ENCODE peak calls at places on chromosomes 3 and 15, in six cellular contexts. J, Q, H, X, W and O are unnamed samples.

GRCh38 chr3:52292247-52293065 is 4.8 kb downstream of the GLYCTK start:
- DNase-seq in W (no peak), X (no peak), J (no peak), H (no peak), Q (no peak), O (no peak)

GRCh38 chr15:79310612-79310984 is 314 bp upstream of the TMED3 start:
- DNase-seq in H (no peak), W (peak), J (peak), Q (no peak), X (no peak), O (peak)

GRCh38 chr3:132265008-132265407 is 52.2 kb upstream of the ACP3 start:
- DNase-seq in X (no peak), Q (no peak), H (no peak), J (no peak), W (no peak), O (no peak)

GRCh38 chr3:127304121-127304744 is 16.4 kb upstream of the PRR20G start:
- DNase-seq in H (no peak), J (peak), W (no peak), X (no peak), Q (no peak), O (no peak)

GRCh38 chr3:7977245-7978103 is 524.1 kb upstream of the LMCD1 start:
- DNase-seq in X (no peak), Q (no peak), J (no peak), H (no peak), W (peak), O (peak)

GRCh38 chr15:52349062-52349700 is 53.6 kb upstream of the MYO5C start:
- DNase-seq in Q (no peak), H (no peak), J (no peak), X (no peak), W (no peak), O (peak)

GRCh38 chr15:95247068-95247984 is 1016.0 kb downstream of the MCTP2 start:
- DNase-seq in J (no peak), X (no peak), H (peak), W (peak), Q (no peak), O (peak)

GRCh38 chr3:71438004-71438685 is 145.4 kb downstream of the FOXP1 start:
- DNase-seq in W (no peak), H (peak), Q (no peak), J (no peak), X (no peak), O (no peak)

GRCh38 chr3:45272828-45273470 is 46.9 kb upstream of the TMEM158 start:
- DNase-seq in Q (no peak), X (no peak), J (no peak), H (no peak), W (no peak), O (no peak)

GRCh38 chr15:65033659-65034269 is 4.3 kb upstream of the MTFMT start:
- DNase-seq in H (peak), Q (no peak), X (no peak), W (peak), J (peak), O (peak)

GRCh38 chr15:63446260-63446659 is 58.1 kb upstream of the USP3 start:
- DNase-seq in Q (no peak), J (no peak), W (no peak), X (no peak), H (no peak), O (no peak)

GRCh38 chr15:59616390-59616789 is 4.8 kb downstream of the GCNT3 start:
- DNase-seq in J (peak), H (no peak), X (no peak), W (no peak), Q (no peak), O (no peak)

GRCh38 chr15:91886878-91887277 is 33.4 kb downstream of the SLCO3A1 start:
- DNase-seq in W (no peak), Q (no peak), H (no peak), J (no peak), X (no peak), O (no peak)

GRCh38 chr3:27219127-27219860 is 149.9 kb downstream of the NEK10 start:
- DNase-seq in Q (no peak), X (no peak), H (peak), J (no peak), W (no peak), O (no peak)

GRCh38 chr3:175153595-175153994 is 294.5 kb downstream of the NAALADL2 start:
- DNase-seq in H (no peak), W (no peak), J (peak), Q (no peak), X (no peak), O (no peak)

GRCh38 chr3:64900220-64900619 is 212.4 kb upstream of the ADAMTS9 start:
- DNase-seq in W (no peak), Q (no peak), H (no peak), X (no peak), J (no peak), O (no peak)

GRCh38 chr3:135895734-135896121 is 69.8 kb upstream of the PPP2R3A start:
- DNase-seq in H (no peak), J (no peak), Q (no peak), X (no peak), W (peak), O (no peak)

GRCh38 chr3:133169669-133170068 is 131.5 kb downstream of the TMEM108 start:
- DNase-seq in W (no peak), X (no peak), Q (no peak), H (no peak), J (no peak), O (no peak)

GRCh38 chr3:99960941-99961340 is 143.3 kb downstream of the CMSS1 start:
- DNase-seq in H (peak), X (no peak), W (peak), Q (no peak), J (no peak), O (no peak)

GRCh38 chr3:156548041-156548687 is 6.8 kb downstream of the SSR3 start:
- DNase-seq in X (no peak), H (no peak), W (no peak), J (no peak), Q (no peak), O (no peak)

GRCh38 chr15:86690566-86690965 is 610.9 kb downstream of the AGBL1 start:
- DNase-seq in H (no peak), J (peak), W (no peak), Q (no peak), X (no peak), O (no peak)

GRCh38 chr15:77546870-77547269 is 85.8 kb downstream of the LINGO1 start:
- DNase-seq in J (no peak), X (no peak), Q (no peak), W (no peak), H (no peak), O (no peak)

GRCh38 chr3:59957150-59957549 is 907.3 kb upstream of the CFAP20DC start:
- DNase-seq in H (no peak), X (no peak), J (no peak), W (no peak), Q (no peak), O (no peak)

GRCh38 chr3:146640955-146641867 is 36.1 kb upstream of the PLSCR5 start:
- DNase-seq in Q (no peak), J (peak), H (peak), X (peak), W (peak), O (peak)

DNA sequence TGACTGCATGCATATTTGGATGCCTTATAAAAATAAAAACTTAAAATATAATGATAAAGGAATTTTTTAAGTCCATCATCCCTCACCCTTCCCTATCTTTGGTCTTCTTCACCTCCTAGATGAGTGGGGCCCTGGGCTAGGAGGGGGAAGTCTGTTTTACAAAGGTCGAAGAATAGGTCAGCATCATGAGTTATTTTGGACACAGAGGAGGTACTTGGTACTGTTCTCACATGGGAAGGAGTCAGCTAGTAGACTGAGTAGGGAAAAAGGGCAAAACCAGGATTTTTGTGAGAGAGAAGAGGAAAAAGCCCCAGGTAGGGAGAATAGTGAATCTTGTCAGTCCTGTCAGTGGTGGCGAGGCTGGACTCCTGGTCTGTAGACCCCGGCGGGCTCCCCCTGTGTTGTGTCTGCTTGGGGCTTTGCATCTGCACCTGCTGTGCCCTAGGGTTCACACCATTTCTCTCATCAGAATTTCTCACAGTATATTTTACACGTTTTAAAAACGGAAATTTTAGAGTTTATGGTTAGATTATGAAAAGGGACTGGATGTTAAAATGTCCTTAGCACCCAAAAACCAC is 17.2 kb downstream of the GCSAM start:
- DNase-seq in Q (no peak), J (no peak), X (no peak), W (no peak), H (no peak), O (no peak)
- H3K4me3 ChIP-seq in Q (no peak), J (no peak), X (no peak), W (no peak), H (no peak), O (no peak)

GRCh38 chr3:194852836-194853508 is 167.3 kb downstream of the FAM43A start:
- DNase-seq in J (no peak), X (no peak), W (no peak), Q (peak), H (no peak), O (no peak)

GRCh38 chr3:194854290-194855024 is 168.8 kb downstream of the FAM43A start:
- DNase-seq in Q (no peak), H (no peak), X (no peak), W (no peak), J (no peak), O (no peak)

GRCh38 chr3:194857459-194858113 is 171.9 kb downstream of the FAM43A start:
- DNase-seq in J (no peak), X (no peak), H (no peak), Q (no peak), W (peak), O (no peak)

GRCh38 chr3:194856296-194856695 is 170.6 kb downstream of the FAM43A start:
- DNase-seq in Q (peak), H (no peak), J (no peak), W (no peak), X (no peak), O (no peak)

GRCh38 chr3:194855025-194855391 is 169.3 kb downstream of the FAM43A start:
- DNase-seq in H (no peak), X (no peak), W (no peak), J (no peak), Q (no peak), O (no peak)
- H3K27ac ChIP-seq in H (no peak), X (no peak), W (no peak), J (no peak), Q (no peak), O (no peak)

DNA sequence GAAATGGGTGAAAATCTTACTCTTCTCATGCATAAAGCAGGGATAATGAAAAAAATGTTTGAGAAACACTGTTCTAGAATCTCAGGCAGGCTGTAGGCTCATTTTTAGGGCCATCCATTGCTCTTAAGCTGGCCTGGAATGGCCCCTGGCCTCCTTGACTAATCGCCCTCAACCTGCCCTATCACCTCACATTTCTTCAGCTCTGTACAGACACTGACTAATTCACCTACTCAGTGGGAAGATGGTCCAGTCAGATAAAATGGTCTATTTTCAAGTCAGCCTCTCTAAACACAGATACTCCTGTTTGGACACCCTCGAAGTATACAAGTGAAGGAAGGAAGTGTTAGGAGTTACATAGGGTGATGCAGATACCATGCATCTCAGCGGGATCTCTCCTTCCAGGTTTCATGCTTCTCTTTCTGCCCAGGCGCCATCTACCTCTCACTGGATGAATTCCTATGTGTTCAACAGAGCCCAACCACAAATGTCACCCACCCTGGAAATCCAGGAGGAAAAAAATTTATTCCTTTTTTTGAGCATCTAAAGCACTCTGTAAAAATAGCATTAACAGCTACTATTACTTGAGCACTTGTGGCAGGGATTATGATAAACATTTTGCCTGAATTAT is 12.1 kb downstream of the FMN1 start:
- DNase-seq in H (no peak), J (peak), Q (no peak), X (no peak), W (no peak), O (no peak)
- TF ChIP-seq CTCF in H (no peak), J (peak), Q (no peak), X (no peak), W (no peak), O (peak)

GRCh38 chr15:88911766-88912118 is 1.4 kb downstream of the MFGE8 start:
- DNase-seq in W (no peak), X (no peak), Q (peak), H (no peak), J (peak), O (no peak)

GRCh38 chr15:88913017-88913849 is at the start of gene MFGE8:
- DNase-seq in H (peak), W (peak), J (peak), Q (peak), X (peak), O (peak)

GRCh38 chr15:88915354-88915753 is 2.2 kb upstream of the MFGE8 start:
- DNase-seq in Q (no peak), J (no peak), W (no peak), X (no peak), H (no peak), O (no peak)

GRCh38 chr15:88912500-88912921 is 668 bp downstream of the MFGE8 start:
- DNase-seq in Q (peak), H (no peak), J (peak), W (peak), X (no peak), O (no peak)

GRCh38 chr15:88913850-88914169 is 631 bp upstream of the MFGE8 start:
- DNase-seq in W (no peak), Q (no peak), J (no peak), X (no peak), H (no peak), O (no peak)
- H3K4me3 ChIP-seq in W (peak), Q (peak), J (peak), X (peak), H (no peak), O (peak)

DNA sequence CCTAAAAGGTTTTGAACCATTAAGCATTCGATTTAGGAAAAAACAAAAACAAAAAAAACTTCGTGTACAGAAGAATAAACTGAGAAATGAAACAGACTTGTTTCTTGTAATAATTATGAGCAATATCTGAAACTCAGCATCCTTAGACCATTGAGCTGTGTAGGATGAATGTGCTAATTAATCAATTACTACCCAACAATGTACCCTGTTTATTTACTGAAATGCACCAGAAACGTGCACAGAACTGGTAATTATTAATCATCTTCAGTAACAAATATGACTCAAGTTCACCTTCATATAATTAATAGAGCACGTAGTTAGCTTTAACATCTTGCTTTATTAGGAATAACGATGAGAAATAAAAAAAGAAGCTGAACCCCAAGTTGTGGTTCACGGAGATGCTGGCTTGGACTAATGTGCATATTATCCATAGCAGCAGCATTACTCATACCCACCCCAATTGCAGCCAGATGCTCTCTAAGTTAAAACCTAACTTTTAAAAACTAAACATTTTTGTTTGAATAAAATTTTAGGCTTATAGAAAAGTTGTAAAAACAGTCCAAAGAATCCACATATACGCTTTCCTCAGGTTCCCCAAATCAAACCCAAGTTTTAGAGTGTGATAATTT is 10.2 kb upstream of the C15orf61 start:
- DNase-seq in W (peak), J (no peak), Q (no peak), H (no peak), X (no peak), O (peak)
- H3K27ac ChIP-seq in W (peak), J (no peak), Q (no peak), H (no peak), X (no peak), O (no peak)

GRCh38 chr15:83207622-83208356 is at the start of gene HDGFL3:
- DNase-seq in H (peak), W (peak), J (peak), Q (peak), X (peak), O (peak)
- TF ChIP-seq CTCF in H (peak), W (no peak), J (no peak), Q (no peak), X (no peak), O (no peak)

GRCh38 chr15:101148881-101149664 is 102.8 kb downstream of the CHSY1 start:
- DNase-seq in H (peak), Q (no peak), J (no peak), X (no peak), W (no peak), O (peak)
- H3K4me3 ChIP-seq in H (no peak), Q (no peak), J (no peak), X (no peak), W (no peak), O (no peak)

GRCh38 chr15:34951993-34952392 is 17.5 kb downstream of the AQR start:
- DNase-seq in X (no peak), H (peak), W (peak), J (no peak), Q (no peak), O (no peak)
- H3K27ac ChIP-seq in X (no peak), H (no peak), W (no peak), J (no peak), Q (no peak), O (no peak)

DNA sequence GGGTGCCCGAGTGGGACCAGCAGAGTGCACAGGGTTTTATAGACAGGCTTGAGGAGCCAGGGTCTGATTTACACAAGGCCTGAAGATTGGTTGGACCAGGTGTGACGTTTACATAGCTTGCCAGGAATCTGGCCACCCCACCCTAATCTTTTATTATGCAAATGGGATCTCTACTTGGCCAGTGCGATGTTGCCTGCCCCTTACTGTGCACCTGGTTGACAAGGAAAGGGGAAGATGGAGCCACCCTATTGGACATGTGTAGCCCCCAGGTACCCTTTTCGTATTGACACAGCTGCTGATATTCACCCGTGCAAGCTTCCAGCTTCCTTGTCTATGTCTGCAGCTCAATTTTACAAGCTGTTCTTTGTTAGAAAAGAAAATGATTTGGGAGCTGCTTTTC is 132.0 kb downstream of the ARNT2 start:
- DNase-seq in H (no peak), X (no peak), J (peak), Q (no peak), W (no peak), O (no peak)
- TF ChIP-seq CTCF in H (no peak), X (no peak), J (no peak), Q (no peak), W (no peak), O (no peak)

GRCh38 chr15:48667701-48668100 is 22.2 kb upstream of the FBN1 start:
- DNase-seq in H (no peak), W (peak), J (no peak), X (no peak), Q (no peak), O (peak)
- H3K4me3 ChIP-seq in H (no peak), W (no peak), J (no peak), X (no peak), Q (no peak), O (no peak)